ENCODE peak calls at places on chromosomes 5 and 9, in nine cellular contexts. C, U, X, H, T, K, Q, O and D are unnamed samples.

GRCh38 chr5:115524199-115524598 is 20.4 kb downstream of the FEM1C start:
- DNase-seq in H (no peak), Q (no peak), K (no peak), T (no peak), X (no peak), C (no peak), U (no peak), O (no peak), D (no peak)

GRCh38 chr5:34005211-34005610 is 2.6 kb downstream of the AMACR start:
- DNase-seq in U (no peak), K (no peak), T (no peak), O (no peak), C (no peak), X (no peak), Q (no peak), H (no peak), D (no peak)

GRCh38 chr5:60223342-60223741 is 329.8 kb upstream of the PDE4D start:
- DNase-seq in C (no peak), H (no peak), O (no peak), K (no peak), T (no peak), X (no peak), Q (no peak), U (no peak), D (no peak)

GRCh38 chr5:10030219-10030831 is 219.4 kb downstream of the ATPSCKMT start:
- DNase-seq in Q (no peak), C (no peak), U (no peak), X (no peak), H (no peak), T (no peak), O (no peak), K (peak), D (no peak)

GRCh38 chr9:123336455-123336854 is 19.5 kb upstream of the CRB2 start:
- DNase-seq in T (no peak), U (no peak), H (no peak), C (peak), K (no peak), O (no peak), Q (no peak), X (peak), D (no peak)

GRCh38 chr5:173187054-173187743 is 42.9 kb downstream of the BNIP1 start:
- DNase-seq in Q (no peak), O (no peak), X (no peak), H (no peak), C (no peak), T (no peak), K (peak), U (no peak), D (no peak)

GRCh38 chr9:108836771-108837170 is 19.0 kb downstream of the ACTL7B start:
- DNase-seq in X (no peak), U (no peak), C (peak), Q (no peak), O (no peak), K (no peak), H (no peak), T (no peak), D (no peak)

GRCh38 chr5:173517648-173518047 is 98.8 kb downstream of the BOD1 start:
- DNase-seq in T (no peak), U (no peak), K (no peak), Q (no peak), X (no peak), C (no peak), O (no peak), H (no peak), D (no peak)

GRCh38 chr5:150513375-150514309 is 5.7 kb downstream of the NDST1 start:
- DNase-seq in U (no peak), K (no peak), Q (no peak), O (peak), H (no peak), X (peak), T (no peak), C (no peak), D (no peak)

DNA sequence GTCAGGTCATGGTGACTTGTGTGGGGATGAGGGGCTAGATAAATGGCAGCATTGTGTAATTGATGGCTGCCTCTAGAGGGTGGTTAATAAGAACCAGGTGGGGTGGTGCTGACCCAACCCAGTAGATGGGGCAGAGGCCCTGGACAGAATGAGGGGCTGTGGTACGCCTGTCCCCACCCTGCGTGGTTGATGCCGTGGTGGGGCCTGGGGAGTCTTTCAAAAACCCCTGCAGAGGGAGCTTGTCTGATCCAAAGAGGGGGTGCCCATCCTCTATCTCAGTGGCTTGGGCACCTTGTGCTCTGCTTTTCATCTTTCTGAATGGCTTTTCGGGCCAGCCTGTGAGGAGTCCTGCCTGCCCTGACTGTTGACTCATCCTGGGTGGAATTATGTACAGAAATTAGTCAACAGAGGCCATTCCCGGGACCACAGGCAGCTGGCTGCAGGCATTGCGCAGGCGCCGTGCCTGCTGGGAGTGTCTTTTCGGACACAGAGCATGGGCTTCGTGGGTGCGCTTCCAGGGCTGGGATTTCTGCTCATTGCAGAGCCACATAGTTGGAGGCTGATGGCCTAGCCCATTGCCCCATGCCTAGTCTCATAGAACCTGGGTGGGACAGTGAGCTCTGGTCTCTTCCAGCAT is 93.7 kb upstream of the PITX1 start:
- DNase-seq in X (no peak), H (no peak), O (no peak), K (no peak), U (peak), Q (no peak), C (no peak), T (no peak), D (no peak)
- TF ChIP-seq POLR2A in X (no peak), H (no peak), O (no peak), K (no peak), U (no peak), Q (no peak), C (no peak), T (no peak), D (no peak)

GRCh38 chr9:134374301-134375010 is 48.2 kb downstream of the RXRA start:
- DNase-seq in C (peak), X (no peak), K (no peak), U (no peak), Q (no peak), T (no peak), O (peak), H (no peak), D (no peak)
- TF ChIP-seq POLR2A in C (no peak), X (no peak), K (no peak), U (no peak), Q (no peak), T (no peak), O (no peak), H (no peak), D (no peak)

GRCh38 chr9:35071814-35072460 is 488 bp downstream of the VCP start:
- DNase-seq in U (peak), X (peak), Q (peak), H (peak), C (peak), T (peak), O (peak), K (peak), D (peak)
- TF ChIP-seq POLR2A in U (no peak), X (no peak), Q (peak), H (peak), C (peak), T (peak), O (no peak), K (no peak), D (no peak)

GRCh38 chr9:99259231-99259918 is 37.3 kb downstream of the SEC61B start:
- DNase-seq in X (peak), O (peak), C (peak), K (no peak), U (peak), H (peak), Q (no peak), T (peak), D (peak)
- TF ChIP-seq POLR2A in X (no peak), O (peak), C (no peak), K (no peak), U (peak), H (peak), Q (no peak), T (peak), D (no peak)

GRCh38 chr5:179606071-179606909 is 17.2 kb downstream of the HNRNPH1 start:
- DNase-seq in C (no peak), U (no peak), H (no peak), K (no peak), T (no peak), X (no peak), Q (no peak), O (no peak), D (no peak)

GRCh38 chr5:179608131-179608581 is 15.3 kb downstream of the HNRNPH1 start:
- DNase-seq in C (no peak), H (no peak), K (no peak), X (no peak), U (no peak), Q (no peak), T (no peak), O (peak), D (no peak)

GRCh38 chr5:179607449-179607931 is 16.0 kb downstream of the HNRNPH1 start:
- DNase-seq in C (no peak), K (no peak), H (peak), U (no peak), T (peak), X (no peak), Q (no peak), O (peak), D (no peak)

GRCh38 chr5:179605026-179605833 is 18.2 kb downstream of the HNRNPH1 start:
- DNase-seq in U (no peak), X (no peak), C (no peak), O (no peak), T (no peak), Q (no peak), K (no peak), H (peak), D (no peak)

DNA sequence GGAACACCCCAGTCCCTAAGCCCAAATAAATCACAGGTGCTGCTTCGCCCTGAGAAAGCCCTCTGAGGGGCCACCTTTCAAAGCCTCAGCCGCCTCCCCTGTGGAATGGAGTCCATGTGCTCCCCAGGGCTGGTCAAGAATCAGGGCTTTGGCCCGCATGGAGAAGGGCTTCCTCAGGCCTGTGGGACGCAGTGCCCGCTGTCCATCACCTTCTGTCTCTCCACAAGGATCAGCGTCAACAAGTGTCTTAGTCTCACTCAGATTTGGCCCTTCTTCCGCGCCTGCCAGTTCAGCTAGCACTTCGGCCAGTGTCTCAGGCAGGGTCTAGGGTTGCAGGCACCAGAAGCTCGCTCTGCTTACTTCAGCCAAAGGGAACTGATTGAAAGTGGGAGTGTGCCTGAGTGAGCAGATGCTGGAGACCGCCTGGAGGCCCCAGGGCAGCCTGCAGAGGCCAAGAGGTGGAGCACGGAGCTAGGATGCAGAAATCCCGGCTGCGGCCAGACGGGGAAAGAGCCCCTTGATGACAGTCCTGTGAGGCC is 16.5 kb downstream of the HNRNPH1 start:
- DNase-seq in U (no peak), H (no peak), X (no peak), C (no peak), Q (no peak), K (no peak), O (no peak), T (no peak), D (no peak)
- TF ChIP-seq POLR2A in U (no peak), H (no peak), X (no peak), C (no peak), Q (peak), K (no peak), O (no peak), T (no peak), D (no peak)